ENCODE peak calls at places on chromosomes 3 and 15, in seven cellular contexts. W is fibroblast of lung, O is ovary, D is uterus, V is Peyer's patch, F is IMR-90, L is pancreas. P is an unnamed sample.
A peak's percentile ranks its signal among the peaks of the same experiment; 100 is the strongest.

GRCh38 chr3:158532099-158532734 is 38.8 kb upstream of the MLF1 start:
- DNase-seq in W (peak; percentile 42), O (no peak), D (no peak), V (no peak), F (peak; percentile 70), L (no peak), P (peak; percentile 3)

GRCh38 chr15:98946301-98947255 is 61.0 kb downstream of the PGPEP1L start:
- DNase-seq in W (no peak), O (no peak), D (no peak), V (peak; percentile 34), F (peak; percentile 26), L (no peak), P (no peak)

GRCh38 chr3:184172681-184173373 is 1.8 kb upstream of the AP2M1 start:
- DNase-seq in W (peak; percentile 94), O (no peak), D (no peak), V (no peak), F (peak; percentile 88), L (no peak), P (no peak)

GRCh38 chr3:158600787-158601186 is 29.8 kb downstream of the MLF1 start:
- DNase-seq in W (no peak), O (no peak), D (no peak), V (no peak), F (no peak), L (no peak), P (no peak)

GRCh38 chr3:184177331-184177731 is 2.7 kb downstream of the AP2M1 start:
- DNase-seq in W (peak; percentile 50), O (peak; percentile 38), D (no peak), V (no peak), F (peak; percentile 30), L (no peak), P (no peak)

GRCh38 chr15:28208583-28208982 is 109.5 kb upstream of the OCA2 start:
- DNase-seq in W (no peak), O (no peak), D (no peak), V (no peak), F (no peak), L (no peak), P (no peak)

GRCh38 chr3:159620281-159620680 is 368.4 kb upstream of the IL12A start:
- DNase-seq in W (peak; percentile 51), O (no peak), D (no peak), V (no peak), F (no peak), L (no peak), P (no peak)

GRCh38 chr3:62368705-62369475 is 4.5 kb downstream of the FEZF2 start:
- DNase-seq in W (no peak), O (no peak), D (no peak), V (no peak), F (no peak), L (peak; percentile 67), P (no peak)

GRCh38 chr15:97026781-97027180 is 696.3 kb downstream of the NR2F2 start:
- DNase-seq in W (peak; percentile 22), O (no peak), D (no peak), V (no peak), F (no peak), L (no peak), P (no peak)

GRCh38 chr3:159536876-159537275 is 451.8 kb upstream of the IL12A start:
- DNase-seq in W (no peak), O (no peak), D (no peak), V (no peak), F (no peak), L (no peak), P (no peak)

GRCh38 chr3:121651684-121652083 is 9.0 kb downstream of the HCLS1 start:
- DNase-seq in W (peak; percentile 5), O (no peak), D (no peak), V (no peak), F (no peak), L (no peak), P (no peak)

GRCh38 chr15:31554261-31554660 is 227.6 kb downstream of the KLF13 start:
- DNase-seq in W (peak; percentile 92), O (peak; percentile 64), D (peak; percentile 67), V (no peak), F (peak; percentile 94), L (no peak), P (no peak)

GRCh38 chr15:56732135-56732880 is 1.0 kb downstream of the ZNF280D start:
- DNase-seq in W (peak; percentile 87), O (no peak), D (no peak), V (no peak), F (peak; percentile 61), L (no peak), P (peak; percentile 17)

DNA sequence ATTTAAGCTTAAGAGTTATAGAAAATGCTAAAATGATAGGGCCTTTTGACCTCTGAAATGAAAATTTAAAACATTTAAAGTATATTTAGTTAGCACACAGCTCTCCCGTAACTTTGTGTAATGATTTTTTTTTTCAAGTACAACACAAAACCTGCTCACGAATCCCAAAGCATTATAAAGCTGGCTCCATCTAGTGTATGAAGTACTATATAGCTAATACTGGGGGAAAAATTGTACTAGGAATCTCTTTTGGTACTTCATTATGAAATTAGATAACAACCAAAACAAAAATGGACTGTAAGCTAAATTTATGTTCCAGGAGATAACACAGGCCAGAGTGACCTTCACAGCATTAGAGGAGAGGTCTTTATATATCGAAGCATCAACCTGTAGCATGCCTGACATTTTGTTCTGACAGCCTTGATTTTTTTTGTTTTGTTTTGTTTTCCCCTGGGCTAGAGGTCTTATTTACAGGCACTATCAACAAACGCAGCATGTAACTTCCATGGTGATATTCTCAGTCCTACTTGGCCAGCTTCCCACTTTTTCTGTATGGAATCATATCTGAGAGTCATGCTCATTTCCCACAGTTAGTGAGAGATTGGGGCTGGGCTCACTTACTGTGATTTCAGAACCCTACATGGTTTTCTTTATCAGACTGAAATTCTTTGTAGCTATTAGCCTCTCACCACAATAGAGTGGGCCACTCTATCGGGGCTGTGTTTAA is 116.3 kb downstream of the MITF start:
- DNase-seq in W (peak; percentile 37), O (no peak), D (no peak), V (no peak), F (peak; percentile 64), L (no peak), P (no peak)
- TF ChIP-seq CTCF in W (peak; percentile 31), O (no peak), D (peak; percentile 25), V (no peak), F (peak; percentile 69), L (peak; percentile 15), P (peak; percentile 20)

GRCh38 chr15:70401709-70402108 is 304.0 kb upstream of the TLE3 start:
- DNase-seq in W (peak; percentile 14), O (no peak), D (peak; percentile 44), V (no peak), F (no peak), L (no peak), P (no peak)

GRCh38 chr15:70399204-70399603 is 301.5 kb upstream of the TLE3 start:
- DNase-seq in W (no peak), O (no peak), D (no peak), V (no peak), F (no peak), L (no peak), P (no peak)

GRCh38 chr15:70398694-70399093 is 301.0 kb upstream of the TLE3 start:
- DNase-seq in W (no peak), O (no peak), D (no peak), V (no peak), F (no peak), L (no peak), P (no peak)

GRCh38 chr15:70397816-70398215 is 300.1 kb upstream of the TLE3 start:
- DNase-seq in W (no peak), O (no peak), D (no peak), V (no peak), F (no peak), L (no peak), P (no peak)

DNA sequence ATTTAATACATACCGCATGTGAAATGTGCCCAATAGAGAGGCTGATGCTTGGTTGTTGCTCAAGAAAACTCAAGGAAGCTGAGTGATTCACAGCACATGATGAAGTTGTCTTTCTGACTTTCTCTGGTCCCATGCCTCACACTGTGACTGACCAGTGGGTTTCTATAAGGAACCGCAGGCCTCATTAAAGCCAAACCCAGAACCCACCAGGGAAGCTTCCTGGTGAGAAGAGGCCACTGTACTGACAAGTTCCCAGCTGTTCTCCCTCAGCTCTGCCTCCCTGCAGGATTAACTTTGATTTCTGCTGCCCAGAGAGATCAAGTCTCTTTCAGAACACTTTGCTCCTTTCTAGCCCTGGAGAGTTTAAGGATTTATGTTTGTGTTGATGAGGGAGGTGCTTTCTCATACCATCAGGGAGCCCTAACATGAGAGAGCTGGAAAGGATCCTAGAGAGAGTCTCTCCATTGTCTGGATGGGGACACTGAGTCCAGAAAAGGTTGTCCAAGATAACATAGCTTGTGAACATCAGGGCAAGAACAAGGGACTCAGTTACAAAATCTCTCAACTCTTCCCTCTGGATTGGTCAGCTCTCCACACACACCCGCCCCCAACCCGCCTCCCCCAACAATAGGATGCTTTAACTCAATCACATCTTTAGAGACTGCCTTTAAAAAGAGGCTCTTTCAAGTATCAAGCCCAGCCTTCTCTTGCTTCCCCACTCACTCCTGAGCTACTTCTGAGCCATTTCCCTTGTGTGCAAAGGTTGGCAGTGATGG is 303.2 kb upstream of the TLE3 start:
- DNase-seq in W (no peak), O (no peak), D (no peak), V (no peak), F (no peak), L (no peak), P (no peak)
- H3K27me3 ChIP-seq in W (peaks cover 17% of the 10 kb centered on the region), O (no peaks in the 10 kb centered on the region), D (no peaks in the 10 kb centered on the region), V (no peaks in the 10 kb centered on the region), F (peaks cover 57% of the 10 kb centered on the region), L (no peaks in the 10 kb centered on the region), P (no peaks in the 10 kb centered on the region)

DNA sequence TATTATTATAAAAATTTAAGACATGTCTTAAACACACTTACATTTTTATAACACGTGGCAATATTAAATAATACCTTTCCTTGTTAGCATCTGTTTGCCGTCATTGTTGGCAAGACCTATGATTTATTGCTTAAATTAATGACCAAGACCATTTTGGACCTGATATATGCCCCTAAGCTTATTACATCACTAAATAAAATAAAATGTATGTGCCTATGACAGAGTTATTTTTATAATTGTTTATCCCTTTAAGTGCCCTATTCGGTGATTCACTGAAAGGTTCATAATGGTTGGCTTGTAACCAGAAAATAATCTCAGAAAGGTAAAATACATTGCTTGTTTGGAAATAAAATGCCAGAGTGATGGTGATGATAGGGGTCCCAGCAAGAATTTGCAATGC is 17.5 kb downstream of the CDIN1 start:
- DNase-seq in W (no peak), O (no peak), D (no peak), V (no peak), F (no peak), L (no peak), P (no peak)
- TF ChIP-seq CTCF in W (no peak), O (no peak), D (no peak), V (no peak), F (no peak), L (no peak), P (no peak)

GRCh38 chr3:46905191-46905560 is 27.7 kb downstream of the PTH1R start:
- DNase-seq in W (no peak), O (peak; percentile 25), D (no peak), V (peak; percentile 27), F (no peak), L (peak; percentile 32), P (no peak)

GRCh38 chr3:46903341-46904302 is 26.1 kb downstream of the PTH1R start:
- DNase-seq in W (peak; percentile 63), O (peak; percentile 36), D (no peak), V (peak; percentile 43), F (peak; percentile 49), L (peak; percentile 47), P (no peak)

GRCh38 chr3:46906471-46907058 is 29.0 kb downstream of the PTH1R start:
- DNase-seq in W (no peak), O (no peak), D (no peak), V (peak; percentile 30), F (no peak), L (no peak), P (no peak)

GRCh38 chr3:46905661-46906451 is 28.3 kb downstream of the PTH1R start:
- DNase-seq in W (no peak), O (peak; percentile 29), D (no peak), V (peak; percentile 34), F (no peak), L (peak; percentile 46), P (no peak)

GRCh38 chr3:46904303-46905190 is 27.0 kb downstream of the PTH1R start:
- DNase-seq in W (no peak), O (peak; percentile 29), D (no peak), V (peak; percentile 42), F (no peak), L (peak; percentile 49), P (no peak)
- H3K27me3 ChIP-seq in W (peaks cover 6% of the 10 kb centered on the region), O (no peaks in the 10 kb centered on the region), D (no peaks in the 10 kb centered on the region), V (no peaks in the 10 kb centered on the region), F (peaks cover 2% of the 10 kb centered on the region), L (no peaks in the 10 kb centered on the region), P (no peaks in the 10 kb centered on the region)

P was measured in GM06990.